ENCODE peak calls at places on chromosome 16, in eight cellular contexts. One of them, this sample, is unnamed.

GRCh38 chr16:55470533-55471371 is 8.2 kb upstream of the MMP2 start:
- DNase-seq in AG08396: no peak
- DNase-seq in central memory CD8-positive, alpha-beta T cell: no peak
- DNase-seq in activated T-cell treated with anti-CD3 and anti-CD28 coated beads for 1 hour: no peak
- DNase-seq in uterus: no peak
- DNase-seq in Panc1: no peak
- DNase-seq in A549: no peak
- DNase-seq in AG08395: peak
- DNase-seq in this sample: no peak

GRCh38 chr16:56477096-56477878 is 25.9 kb downstream of the OGFOD1 start:
- DNase-seq in Panc1: peak
- DNase-seq in uterus: no peak
- DNase-seq in A549: peak
- DNase-seq in central memory CD8-positive, alpha-beta T cell: no peak
- DNase-seq in activated T-cell treated with anti-CD3 and anti-CD28 coated beads for 1 hour: no peak
- DNase-seq in AG08395: peak
- DNase-seq in AG08396: peak
- DNase-seq in this sample: peak

GRCh38 chr16:82700541-82701240 is 73.9 kb downstream of the CDH13 start:
- DNase-seq in AG08395: peak
- DNase-seq in uterus: no peak
- DNase-seq in Panc1: no peak
- DNase-seq in activated T-cell treated with anti-CD3 and anti-CD28 coated beads for 1 hour: no peak
- DNase-seq in central memory CD8-positive, alpha-beta T cell: no peak
- DNase-seq in A549: no peak
- DNase-seq in AG08396: peak
- DNase-seq in this sample: peak

GRCh38 chr16:50261160-50261706 is 5.1 kb upstream of the ADCY7 start:
- DNase-seq in uterus: no peak
- DNase-seq in AG08395: no peak
- DNase-seq in A549: no peak
- DNase-seq in central memory CD8-positive, alpha-beta T cell: no peak
- DNase-seq in activated T-cell treated with anti-CD3 and anti-CD28 coated beads for 1 hour: no peak
- DNase-seq in AG08396: no peak
- DNase-seq in Panc1: no peak
- DNase-seq in this sample: no peak

GRCh38 chr16:7182510-7183109 is 150.0 kb upstream of the RBFOX1 start:
- DNase-seq in A549: no peak
- DNase-seq in uterus: no peak
- DNase-seq in Panc1: no peak
- DNase-seq in AG08395: no peak
- DNase-seq in AG08396: no peak
- DNase-seq in central memory CD8-positive, alpha-beta T cell: no peak
- DNase-seq in activated T-cell treated with anti-CD3 and anti-CD28 coated beads for 1 hour: no peak
- DNase-seq in this sample: no peak

GRCh38 chr16:57998484-57998883 is 2.0 kb downstream of the ZNF319 start:
- DNase-seq in AG08396: no peak
- DNase-seq in Panc1: no peak
- DNase-seq in uterus: no peak
- DNase-seq in AG08395: no peak
- DNase-seq in activated T-cell treated with anti-CD3 and anti-CD28 coated beads for 1 hour: peak
- DNase-seq in A549: no peak
- DNase-seq in central memory CD8-positive, alpha-beta T cell: peak
- DNase-seq in this sample: no peak

GRCh38 chr16:46673320-46674013 is 15.5 kb downstream of the VPS35 start:
- DNase-seq in A549: peak
- DNase-seq in uterus: no peak
- DNase-seq in Panc1: no peak
- DNase-seq in AG08396: peak
- DNase-seq in activated T-cell treated with anti-CD3 and anti-CD28 coated beads for 1 hour: peak
- DNase-seq in AG08395: peak
- DNase-seq in central memory CD8-positive, alpha-beta T cell: peak
- DNase-seq in this sample: no peak

GRCh38 chr16:72092832-72093447 is 480 bp downstream of the TXNL4B start:
- DNase-seq in activated T-cell treated with anti-CD3 and anti-CD28 coated beads for 1 hour: no peak
- DNase-seq in AG08395: peak
- DNase-seq in uterus: no peak
- DNase-seq in Panc1: no peak
- DNase-seq in AG08396: peak
- DNase-seq in central memory CD8-positive, alpha-beta T cell: no peak
- DNase-seq in A549: peak
- DNase-seq in this sample: no peak

GRCh38 chr16:68359398-68360191 is 48.8 kb downstream of the PRMT7 start:
- DNase-seq in A549: no peak
- DNase-seq in AG08396: no peak
- DNase-seq in Panc1: no peak
- DNase-seq in activated T-cell treated with anti-CD3 and anti-CD28 coated beads for 1 hour: no peak
- DNase-seq in uterus: no peak
- DNase-seq in AG08395: no peak
- DNase-seq in central memory CD8-positive, alpha-beta T cell: no peak
- DNase-seq in this sample: no peak

GRCh38 chr16:57039148-57039812 is 49.9 kb downstream of the NLRC5 start:
- DNase-seq in A549: no peak
- DNase-seq in AG08395: peak
- DNase-seq in uterus: no peak
- DNase-seq in central memory CD8-positive, alpha-beta T cell: no peak
- DNase-seq in activated T-cell treated with anti-CD3 and anti-CD28 coated beads for 1 hour: no peak
- DNase-seq in AG08396: peak
- DNase-seq in Panc1: no peak
- DNase-seq in this sample: no peak

GRCh38 chr16:83744521-83744981 is 63.2 kb upstream of the HSBP1 start:
- DNase-seq in A549: no peak
- DNase-seq in central memory CD8-positive, alpha-beta T cell: no peak
- DNase-seq in Panc1: no peak
- DNase-seq in AG08395: peak
- DNase-seq in AG08396: no peak
- DNase-seq in uterus: no peak
- DNase-seq in activated T-cell treated with anti-CD3 and anti-CD28 coated beads for 1 hour: no peak
- DNase-seq in this sample: no peak

GRCh38 chr16:15971435-15971805 is 22.0 kb downstream of the ABCC1 start:
- DNase-seq in AG08396: no peak
- DNase-seq in Panc1: no peak
- DNase-seq in uterus: no peak
- DNase-seq in AG08395: no peak
- DNase-seq in A549: no peak
- DNase-seq in central memory CD8-positive, alpha-beta T cell: no peak
- DNase-seq in activated T-cell treated with anti-CD3 and anti-CD28 coated beads for 1 hour: no peak
- DNase-seq in this sample: no peak

GRCh38 chr16:61050547-61050946 is 985.7 kb downstream of the CDH8 start:
- DNase-seq in AG08396: no peak
- DNase-seq in activated T-cell treated with anti-CD3 and anti-CD28 coated beads for 1 hour: no peak
- DNase-seq in Panc1: no peak
- DNase-seq in uterus: no peak
- DNase-seq in AG08395: no peak
- DNase-seq in central memory CD8-positive, alpha-beta T cell: no peak
- DNase-seq in A549: no peak
- DNase-seq in this sample: no peak

GRCh38 chr16:85523602-85524364 is 89.3 kb upstream of the GSE1 start:
- DNase-seq in AG08396: peak
- DNase-seq in central memory CD8-positive, alpha-beta T cell: no peak
- DNase-seq in activated T-cell treated with anti-CD3 and anti-CD28 coated beads for 1 hour: no peak
- DNase-seq in uterus: no peak
- DNase-seq in AG08395: peak
- DNase-seq in A549: no peak
- DNase-seq in Panc1: no peak
- DNase-seq in this sample: no peak

GRCh38 chr16:17448640-17449638 is 21.8 kb downstream of the XYLT1 start:
- DNase-seq in AG08395: no peak
- DNase-seq in A549: no peak
- DNase-seq in Panc1: no peak
- DNase-seq in activated T-cell treated with anti-CD3 and anti-CD28 coated beads for 1 hour: no peak
- DNase-seq in uterus: no peak
- DNase-seq in AG08396: no peak
- DNase-seq in central memory CD8-positive, alpha-beta T cell: peak
- DNase-seq in this sample: no peak

GRCh38 chr16:56800355-56800754 is 64.7 kb upstream of the SLC12A3 start:
- DNase-seq in A549: no peak
- DNase-seq in AG08396: no peak
- DNase-seq in Panc1: no peak
- DNase-seq in AG08395: no peak
- DNase-seq in central memory CD8-positive, alpha-beta T cell: no peak
- DNase-seq in activated T-cell treated with anti-CD3 and anti-CD28 coated beads for 1 hour: no peak
- DNase-seq in uterus: no peak
- DNase-seq in this sample: no peak

GRCh38 chr16:23901178-23902131 is 65.7 kb downstream of the PRKCB start:
- DNase-seq in A549: no peak
- DNase-seq in uterus: no peak
- DNase-seq in AG08396: no peak
- DNase-seq in AG08395: no peak
- DNase-seq in activated T-cell treated with anti-CD3 and anti-CD28 coated beads for 1 hour: no peak
- DNase-seq in central memory CD8-positive, alpha-beta T cell: no peak
- DNase-seq in Panc1: no peak
- DNase-seq in this sample: no peak

GRCh38 chr16:27436921-27437650 is 35.1 kb downstream of the IL21R start:
- DNase-seq in Panc1: no peak
- DNase-seq in activated T-cell treated with anti-CD3 and anti-CD28 coated beads for 1 hour: no peak
- DNase-seq in uterus: peak
- DNase-seq in AG08395: no peak
- DNase-seq in AG08396: peak
- DNase-seq in A549: no peak
- DNase-seq in central memory CD8-positive, alpha-beta T cell: no peak
- DNase-seq in this sample: no peak

GRCh38 chr16:56317998-56318912 is 107.1 kb downstream of the AMFR start:
- DNase-seq in uterus: peak
- DNase-seq in central memory CD8-positive, alpha-beta T cell: peak
- DNase-seq in AG08395: peak
- DNase-seq in A549: peak
- DNase-seq in AG08396: peak
- DNase-seq in Panc1: peak
- DNase-seq in activated T-cell treated with anti-CD3 and anti-CD28 coated beads for 1 hour: peak
- DNase-seq in this sample: no peak

GRCh38 chr16:74521691-74522090 is 85.2 kb downstream of the GLG1 start:
- DNase-seq in Panc1: no peak
- DNase-seq in activated T-cell treated with anti-CD3 and anti-CD28 coated beads for 1 hour: no peak
- DNase-seq in central memory CD8-positive, alpha-beta T cell: no peak
- DNase-seq in AG08395: peak
- DNase-seq in uterus: no peak
- DNase-seq in A549: no peak
- DNase-seq in AG08396: peak
- DNase-seq in this sample: no peak

GRCh38 chr16:81665588-81665987 is 113.5 kb upstream of the PLCG2 start:
- DNase-seq in AG08395: no peak
- DNase-seq in uterus: no peak
- DNase-seq in activated T-cell treated with anti-CD3 and anti-CD28 coated beads for 1 hour: no peak
- DNase-seq in AG08396: no peak
- DNase-seq in Panc1: no peak
- DNase-seq in A549: no peak
- DNase-seq in central memory CD8-positive, alpha-beta T cell: no peak
- DNase-seq in this sample: no peak

GRCh38 chr16:9049241-9049640 is 42.2 kb upstream of the HAPSTR1 start:
- DNase-seq in Panc1: no peak
- DNase-seq in uterus: no peak
- DNase-seq in activated T-cell treated with anti-CD3 and anti-CD28 coated beads for 1 hour: no peak
- DNase-seq in A549: no peak
- DNase-seq in AG08395: no peak
- DNase-seq in central memory CD8-positive, alpha-beta T cell: no peak
- DNase-seq in AG08396: peak
- DNase-seq in this sample: no peak

GRCh38 chr16:23398987-23399805 is 53.8 kb downstream of the COG7 start:
- DNase-seq in activated T-cell treated with anti-CD3 and anti-CD28 coated beads for 1 hour: no peak
- DNase-seq in AG08396: no peak
- DNase-seq in AG08395: no peak
- DNase-seq in central memory CD8-positive, alpha-beta T cell: no peak
- DNase-seq in uterus: no peak
- DNase-seq in Panc1: no peak
- DNase-seq in A549: no peak
- DNase-seq in this sample: no peak

GRCh38 chr16:86324320-86324719 is 186.0 kb upstream of the FOXF1 start:
- DNase-seq in A549: no peak
- DNase-seq in Panc1: no peak
- DNase-seq in AG08396: no peak
- DNase-seq in uterus: no peak
- DNase-seq in central memory CD8-positive, alpha-beta T cell: no peak
- DNase-seq in AG08395: no peak
- DNase-seq in activated T-cell treated with anti-CD3 and anti-CD28 coated beads for 1 hour: no peak
- DNase-seq in this sample: no peak

GRCh38 chr16:30844671-30845449 is 49.0 kb downstream of the BCL7C start:
- DNase-seq in uterus: peak
- DNase-seq in AG08395: peak
- DNase-seq in activated T-cell treated with anti-CD3 and anti-CD28 coated beads for 1 hour: peak
- DNase-seq in central memory CD8-positive, alpha-beta T cell: peak
- DNase-seq in AG08396: peak
- DNase-seq in A549: peak
- DNase-seq in Panc1: peak
- DNase-seq in this sample: peak

GRCh38 chr16:71762186-71762585 is 37.7 kb upstream of the PHLPP2 start:
- DNase-seq in AG08396: no peak
- DNase-seq in AG08395: peak
- DNase-seq in Panc1: no peak
- DNase-seq in central memory CD8-positive, alpha-beta T cell: no peak
- DNase-seq in uterus: no peak
- DNase-seq in activated T-cell treated with anti-CD3 and anti-CD28 coated beads for 1 hour: no peak
- DNase-seq in A549: no peak
- DNase-seq in this sample: no peak

This sample was measured in glomerular endothelial cell.